ENCODE peak calls at places on chromosomes 6 and 20, in eight cellular contexts. One of them, this sample, is unnamed.

GRCh38 chr20:9515211-9515580 is 806 bp downstream of the LAMP5 start:
- DNase-seq in HCT116: no peak
- DNase-seq in HFFc6: no peak
- DNase-seq in WERI-Rb-1: no peak
- DNase-seq in NB4: no peak
- DNase-seq in lower lobe of right lung: no peak
- DNase-seq in fibroblast of mammary gland: no peak
- DNase-seq in RWPE1: no peak
- DNase-seq in this sample: no peak

GRCh38 chr6:31652925-31653724 is 664 bp upstream of the BAG6 start:
- DNase-seq in HCT116: no peak
- DNase-seq in HFFc6: peak
- DNase-seq in WERI-Rb-1: peak
- DNase-seq in NB4: peak
- DNase-seq in lower lobe of right lung: peak
- DNase-seq in fibroblast of mammary gland: no peak
- DNase-seq in RWPE1: peak
- DNase-seq in this sample: peak

GRCh38 chr6:150491131-150491795 is 108.4 kb upstream of the PLEKHG1 start:
- DNase-seq in HCT116: peak
- DNase-seq in HFFc6: peak
- DNase-seq in WERI-Rb-1: no peak
- DNase-seq in NB4: no peak
- DNase-seq in lower lobe of right lung: no peak
- DNase-seq in fibroblast of mammary gland: peak
- DNase-seq in RWPE1: peak
- DNase-seq in this sample: peak

GRCh38 chr20:34824861-34825529 is 456 bp downstream of the NCOA6 start:
- DNase-seq in HCT116: peak
- DNase-seq in HFFc6: peak
- DNase-seq in WERI-Rb-1: peak
- DNase-seq in NB4: peak
- DNase-seq in lower lobe of right lung: peak
- DNase-seq in fibroblast of mammary gland: peak
- DNase-seq in RWPE1: peak
- DNase-seq in this sample: no peak

GRCh38 chr20:61925555-61926252 is 140.0 kb downstream of the TAF4 start:
- DNase-seq in HCT116: peak
- DNase-seq in HFFc6: no peak
- DNase-seq in WERI-Rb-1: no peak
- DNase-seq in NB4: no peak
- DNase-seq in lower lobe of right lung: peak
- DNase-seq in fibroblast of mammary gland: peak
- DNase-seq in RWPE1: peak
- DNase-seq in this sample: peak

GRCh38 chr20:43255877-43256276 is 66.2 kb upstream of the PTPRT start:
- DNase-seq in HCT116: no peak
- DNase-seq in HFFc6: no peak
- DNase-seq in WERI-Rb-1: no peak
- DNase-seq in NB4: no peak
- DNase-seq in lower lobe of right lung: no peak
- DNase-seq in fibroblast of mammary gland: no peak
- DNase-seq in RWPE1: no peak
- DNase-seq in this sample: no peak

GRCh38 chr6:151566557-151566956 is 72.7 kb downstream of the CCDC170 start:
- DNase-seq in HCT116: no peak
- DNase-seq in HFFc6: no peak
- DNase-seq in WERI-Rb-1: no peak
- DNase-seq in NB4: no peak
- DNase-seq in lower lobe of right lung: no peak
- DNase-seq in fibroblast of mammary gland: no peak
- DNase-seq in RWPE1: no peak
- DNase-seq in this sample: no peak

GRCh38 chr6:22888147-22888831 is 318.9 kb downstream of the HDGFL1 start:
- DNase-seq in HCT116: no peak
- DNase-seq in HFFc6: no peak
- DNase-seq in WERI-Rb-1: no peak
- DNase-seq in NB4: no peak
- DNase-seq in lower lobe of right lung: no peak
- DNase-seq in fibroblast of mammary gland: no peak
- DNase-seq in RWPE1: no peak
- DNase-seq in this sample: no peak

GRCh38 chr6:88380083-88380482 is 213.9 kb upstream of the CNR1 start:
- DNase-seq in HCT116: no peak
- DNase-seq in HFFc6: peak
- DNase-seq in WERI-Rb-1: no peak
- DNase-seq in NB4: peak
- DNase-seq in lower lobe of right lung: peak
- DNase-seq in fibroblast of mammary gland: peak
- DNase-seq in RWPE1: peak
- DNase-seq in this sample: peak

GRCh38 chr6:44003345-44004061 is 123.7 kb downstream of the MRPL14 start:
- DNase-seq in HCT116: no peak
- DNase-seq in HFFc6: no peak
- DNase-seq in WERI-Rb-1: peak
- DNase-seq in NB4: no peak
- DNase-seq in lower lobe of right lung: no peak
- DNase-seq in fibroblast of mammary gland: no peak
- DNase-seq in RWPE1: no peak
- DNase-seq in this sample: no peak

GRCh38 chr20:32470025-32470861 is 112.1 kb downstream of the ASXL1 start:
- DNase-seq in HCT116: peak
- DNase-seq in HFFc6: peak
- DNase-seq in WERI-Rb-1: peak
- DNase-seq in NB4: peak
- DNase-seq in lower lobe of right lung: peak
- DNase-seq in fibroblast of mammary gland: peak
- DNase-seq in RWPE1: no peak
- DNase-seq in this sample: no peak

GRCh38 chr20:62161347-62161746 is 17.8 kb downstream of the SS18L1 start:
- DNase-seq in HCT116: no peak
- DNase-seq in HFFc6: no peak
- DNase-seq in WERI-Rb-1: no peak
- DNase-seq in NB4: no peak
- DNase-seq in lower lobe of right lung: no peak
- DNase-seq in fibroblast of mammary gland: peak
- DNase-seq in RWPE1: peak
- DNase-seq in this sample: no peak

GRCh38 chr6:125986295-125986955 is at the start of gene TRMT11:
- DNase-seq in HCT116: peak
- DNase-seq in HFFc6: peak
- DNase-seq in WERI-Rb-1: peak
- DNase-seq in NB4: peak
- DNase-seq in lower lobe of right lung: peak
- DNase-seq in fibroblast of mammary gland: peak
- DNase-seq in RWPE1: peak
- DNase-seq in this sample: no peak

GRCh38 chr6:27755768-27756167 is 156.4 kb downstream of the OR2B2 start:
- DNase-seq in HCT116: no peak
- DNase-seq in HFFc6: no peak
- DNase-seq in WERI-Rb-1: no peak
- DNase-seq in NB4: peak
- DNase-seq in lower lobe of right lung: no peak
- DNase-seq in fibroblast of mammary gland: no peak
- DNase-seq in RWPE1: no peak
- DNase-seq in this sample: no peak

GRCh38 chr20:60764328-60764727 is 487.7 kb upstream of the CDH4 start:
- DNase-seq in HCT116: no peak
- DNase-seq in HFFc6: no peak
- DNase-seq in WERI-Rb-1: no peak
- DNase-seq in NB4: no peak
- DNase-seq in lower lobe of right lung: no peak
- DNase-seq in fibroblast of mammary gland: no peak
- DNase-seq in RWPE1: no peak
- DNase-seq in this sample: no peak
- TF ChIP-seq CTCF in HCT116: no peak
- TF ChIP-seq CTCF in HFFc6: no peak
- TF ChIP-seq CTCF in WERI-Rb-1: no peak
- TF ChIP-seq CTCF in NB4: no peak
- TF ChIP-seq CTCF in lower lobe of right lung: no peak
- TF ChIP-seq CTCF in fibroblast of mammary gland: no peak
- TF ChIP-seq CTCF in RWPE1: no peak
- TF ChIP-seq CTCF in this sample: no peak

GRCh38 chr20:41248371-41249024 is 69.0 kb downstream of the ZHX3 start:
- DNase-seq in HCT116: no peak
- DNase-seq in HFFc6: no peak
- DNase-seq in WERI-Rb-1: no peak
- DNase-seq in NB4: no peak
- DNase-seq in lower lobe of right lung: no peak
- DNase-seq in fibroblast of mammary gland: peak
- DNase-seq in RWPE1: peak
- DNase-seq in this sample: no peak

GRCh38 chr20:41247523-41248370 is 69.8 kb downstream of the ZHX3 start:
- DNase-seq in HCT116: no peak
- DNase-seq in HFFc6: no peak
- DNase-seq in WERI-Rb-1: no peak
- DNase-seq in NB4: peak
- DNase-seq in lower lobe of right lung: no peak
- DNase-seq in fibroblast of mammary gland: no peak
- DNase-seq in RWPE1: no peak
- DNase-seq in this sample: no peak

GRCh38 chr20:41242807-41243206 is 74.7 kb downstream of the ZHX3 start:
- DNase-seq in HCT116: no peak
- DNase-seq in HFFc6: no peak
- DNase-seq in WERI-Rb-1: no peak
- DNase-seq in NB4: no peak
- DNase-seq in lower lobe of right lung: no peak
- DNase-seq in fibroblast of mammary gland: no peak
- DNase-seq in RWPE1: no peak
- DNase-seq in this sample: no peak

GRCh38 chr20:41242352-41242751 is 75.2 kb downstream of the ZHX3 start:
- DNase-seq in HCT116: no peak
- DNase-seq in HFFc6: no peak
- DNase-seq in WERI-Rb-1: no peak
- DNase-seq in NB4: no peak
- DNase-seq in lower lobe of right lung: no peak
- DNase-seq in fibroblast of mammary gland: no peak
- DNase-seq in RWPE1: no peak
- DNase-seq in this sample: no peak

GRCh38 chr20:41245086-41245707 is 72.3 kb downstream of the ZHX3 start:
- DNase-seq in HCT116: no peak
- DNase-seq in HFFc6: no peak
- DNase-seq in WERI-Rb-1: no peak
- DNase-seq in NB4: no peak
- DNase-seq in lower lobe of right lung: no peak
- DNase-seq in fibroblast of mammary gland: peak
- DNase-seq in RWPE1: no peak
- DNase-seq in this sample: no peak
- TF ChIP-seq CTCF in HCT116: no peak
- TF ChIP-seq CTCF in HFFc6: no peak
- TF ChIP-seq CTCF in WERI-Rb-1: no peak
- TF ChIP-seq CTCF in NB4: no peak
- TF ChIP-seq CTCF in lower lobe of right lung: no peak
- TF ChIP-seq CTCF in fibroblast of mammary gland: peak
- TF ChIP-seq CTCF in RWPE1: no peak
- TF ChIP-seq CTCF in this sample: no peak

DNA sequence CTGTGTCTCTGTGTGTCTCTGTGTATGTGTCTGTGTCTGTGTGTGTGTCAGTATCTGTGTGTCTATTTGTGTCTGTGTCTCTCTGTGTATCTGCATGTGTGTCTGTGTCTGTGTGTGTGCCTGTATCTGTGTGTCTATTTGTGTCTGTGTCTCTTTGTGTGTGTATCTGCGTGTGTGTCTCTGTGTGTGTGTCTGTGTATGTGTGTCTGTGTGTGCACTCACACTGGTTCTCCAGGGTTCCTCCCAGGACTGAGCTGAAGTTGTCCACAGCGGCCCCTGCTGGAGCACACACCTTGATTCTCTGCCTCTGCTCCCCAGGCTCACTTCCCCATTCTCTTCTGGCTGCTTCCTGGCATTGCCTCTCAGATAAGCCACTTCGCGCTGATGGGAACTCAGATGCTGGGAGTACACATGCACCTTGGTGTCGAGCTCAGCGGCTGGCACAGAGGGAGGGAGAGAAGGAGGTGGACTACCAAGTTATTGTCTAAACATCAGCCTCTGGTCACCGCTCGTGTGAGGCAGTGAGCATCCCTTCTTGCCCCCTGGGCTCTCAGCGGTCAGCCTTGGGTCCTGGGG is 105.0 kb upstream of the NXT1 start:
- DNase-seq in HCT116: no peak
- DNase-seq in HFFc6: no peak
- DNase-seq in WERI-Rb-1: peak
- DNase-seq in NB4: peak
- DNase-seq in lower lobe of right lung: peak
- DNase-seq in fibroblast of mammary gland: peak
- DNase-seq in RWPE1: no peak
- DNase-seq in this sample: no peak
- TF ChIP-seq CTCF in HCT116: peak
- TF ChIP-seq CTCF in HFFc6: peak
- TF ChIP-seq CTCF in WERI-Rb-1: peak
- TF ChIP-seq CTCF in NB4: peak
- TF ChIP-seq CTCF in lower lobe of right lung: peak
- TF ChIP-seq CTCF in fibroblast of mammary gland: peak
- TF ChIP-seq CTCF in RWPE1: no peak
- TF ChIP-seq CTCF in this sample: peak

GRCh38 chr6:37791156-37791919 is 28.2 kb upstream of the ZFAND3 start:
- DNase-seq in HCT116: peak
- DNase-seq in HFFc6: peak
- DNase-seq in WERI-Rb-1: peak
- DNase-seq in NB4: peak
- DNase-seq in lower lobe of right lung: peak
- DNase-seq in fibroblast of mammary gland: peak
- DNase-seq in RWPE1: peak
- DNase-seq in this sample: peak

GRCh38 chr6:37792457-37793039 is 27.0 kb upstream of the ZFAND3 start:
- DNase-seq in HCT116: no peak
- DNase-seq in HFFc6: no peak
- DNase-seq in WERI-Rb-1: no peak
- DNase-seq in NB4: peak
- DNase-seq in lower lobe of right lung: no peak
- DNase-seq in fibroblast of mammary gland: no peak
- DNase-seq in RWPE1: no peak
- DNase-seq in this sample: no peak

GRCh38 chr6:37794825-37795224 is 24.7 kb upstream of the ZFAND3 start:
- DNase-seq in HCT116: no peak
- DNase-seq in HFFc6: peak
- DNase-seq in WERI-Rb-1: no peak
- DNase-seq in NB4: no peak
- DNase-seq in lower lobe of right lung: no peak
- DNase-seq in fibroblast of mammary gland: peak
- DNase-seq in RWPE1: no peak
- DNase-seq in this sample: no peak

GRCh38 chr6:37788259-37788658 is 31.3 kb upstream of the ZFAND3 start:
- DNase-seq in HCT116: no peak
- DNase-seq in HFFc6: no peak
- DNase-seq in WERI-Rb-1: no peak
- DNase-seq in NB4: no peak
- DNase-seq in lower lobe of right lung: no peak
- DNase-seq in fibroblast of mammary gland: no peak
- DNase-seq in RWPE1: peak
- DNase-seq in this sample: no peak

GRCh38 chr6:37793067-37793466 is 26.5 kb upstream of the ZFAND3 start:
- DNase-seq in HCT116: no peak
- DNase-seq in HFFc6: no peak
- DNase-seq in WERI-Rb-1: no peak
- DNase-seq in NB4: peak
- DNase-seq in lower lobe of right lung: no peak
- DNase-seq in fibroblast of mammary gland: peak
- DNase-seq in RWPE1: no peak
- DNase-seq in this sample: no peak
- TF ChIP-seq CTCF in HCT116: no peak
- TF ChIP-seq CTCF in HFFc6: no peak
- TF ChIP-seq CTCF in WERI-Rb-1: no peak
- TF ChIP-seq CTCF in NB4: no peak
- TF ChIP-seq CTCF in lower lobe of right lung: no peak
- TF ChIP-seq CTCF in fibroblast of mammary gland: no peak
- TF ChIP-seq CTCF in RWPE1: no peak
- TF ChIP-seq CTCF in this sample: no peak

GRCh38 chr6:51753635-51754034 is 333.8 kb downstream of the PKHD1 start:
- DNase-seq in HCT116: no peak
- DNase-seq in HFFc6: no peak
- DNase-seq in WERI-Rb-1: peak
- DNase-seq in NB4: peak
- DNase-seq in lower lobe of right lung: peak
- DNase-seq in fibroblast of mammary gland: no peak
- DNase-seq in RWPE1: no peak
- DNase-seq in this sample: no peak
- TF ChIP-seq CTCF in HCT116: no peak
- TF ChIP-seq CTCF in HFFc6: no peak
- TF ChIP-seq CTCF in WERI-Rb-1: peak
- TF ChIP-seq CTCF in NB4: peak
- TF ChIP-seq CTCF in lower lobe of right lung: peak
- TF ChIP-seq CTCF in fibroblast of mammary gland: no peak
- TF ChIP-seq CTCF in RWPE1: no peak
- TF ChIP-seq CTCF in this sample: no peak

This sample was measured in AG09309.